ENCODE peak calls at places on chromosomes 16 and 17, in six cellular contexts. T, P, R, F, I and E are unnamed samples.

GRCh38 chr16:16101585-16101984 is 121.7 kb downstream of the ABCC6 start:
- DNase-seq in T (no peak), P (no peak), R (no peak), F (no peak), I (no peak), E (no peak)

GRCh38 chr16:58306327-58306726 is 11.5 kb upstream of the PRSS54 start:
- DNase-seq in T (no peak), P (peak), R (no peak), F (no peak), I (no peak), E (no peak)

GRCh38 chr17:56972111-56972730 is 5.7 kb upstream of the SCPEP1 start:
- DNase-seq in T (no peak), P (no peak), R (no peak), F (no peak), I (no peak), E (no peak)

GRCh38 chr16:10932959-10933710 is 9.1 kb downstream of the DEXI start:
- DNase-seq in T (no peak), P (no peak), R (no peak), F (no peak), I (no peak), E (no peak)

GRCh38 chr16:9800180-9800738 is 382.0 kb downstream of the GRIN2A start:
- DNase-seq in T (no peak), P (no peak), R (no peak), F (no peak), I (no peak), E (no peak)

GRCh38 chr17:48077555-48077954 is 23.7 kb downstream of the CBX1 start:
- DNase-seq in T (no peak), P (no peak), R (no peak), F (no peak), I (no peak), E (no peak)

GRCh38 chr16:72537684-72538083 is 365.7 kb upstream of the PMFBP1 start:
- DNase-seq in T (no peak), P (no peak), R (no peak), F (no peak), I (no peak), E (no peak)

GRCh38 chr17:51015145-51015558 is 105.5 kb downstream of the SPAG9 start:
- DNase-seq in T (no peak), P (no peak), R (no peak), F (no peak), I (no peak), E (no peak)